ENCODE peak calls at places on chromosomes 6 and 20, in four cellular contexts. S is A549, C is GM12878, I is K562. W is an unnamed sample.

GRCh38 chr20:64112691-64113443 is 5.5 kb upstream of the NPBWR2 start:
- DNase-seq in C (no peak), I (no peak), S (no peak), W (peak; percentile 16)

GRCh38 chr6:132247381-132248159 is 153.7 kb downstream of the MOXD1 start:
- DNase-seq in S (no peak), C (no peak), I (no peak), W (no peak)

GRCh38 chr20:4929686-4930397 is 71.5 kb downstream of the SLC23A2 start:
- DNase-seq in C (no peak), I (no peak), S (no peak), W (no peak)

GRCh38 chr6:66068907-66069306 is 361.9 kb upstream of the EYS start:
- DNase-seq in S (no peak), C (no peak), I (no peak), W (no peak)

GRCh38 chr6:63764318-63764916 is 128.8 kb downstream of the PHF3 start:
- DNase-seq in S (peak; percentile 36), C (peak; percentile 5), I (peak; percentile 54), W (no peak)

GRCh38 chr20:7967199-7967844 is 27.1 kb upstream of the HAO1 start:
- DNase-seq in I (no peak), S (no peak), C (no peak), W (no peak)

GRCh38 chr6:156989159-156989806 is 212.1 kb downstream of the ARID1B start:
- DNase-seq in C (no peak), S (no peak), I (no peak), W (no peak)

GRCh38 chr6:130602151-130602770 is 224.9 kb upstream of the SMLR1 start:
- DNase-seq in S (peak; percentile 30), C (no peak), I (no peak), W (no peak)

GRCh38 chr6:107488174-107488874 is 1.6 kb upstream of the SOBP start:
- DNase-seq in S (no peak), C (no peak), I (no peak), W (peak; percentile 41)

GRCh38 chr6:22575190-22575589 is 5.8 kb downstream of the HDGFL1 start:
- DNase-seq in S (no peak), C (no peak), I (no peak), W (no peak)

GRCh38 chr6:132215805-132216204 is 185.5 kb downstream of the MOXD1 start:
- DNase-seq in S (no peak), I (no peak), C (no peak), W (no peak)

GRCh38 chr6:133748628-133749027 is 140.3 kb upstream of the TCF21 start:
- DNase-seq in C (no peak), I (no peak), S (no peak), W (no peak)

GRCh38 chr6:52049252-52050050 is 38.0 kb downstream of the PKHD1 start:
- DNase-seq in S (peak; percentile 21), I (peak; percentile 48), C (peak; percentile 11), W (peak; percentile 36)

GRCh38 chr6:49097116-49097515 is 365.9 kb downstream of the MMUT start:
- DNase-seq in I (no peak), C (no peak), S (no peak), W (no peak)
- TF ChIP-seq SMC3 in I (no peak), C (no peak), S (no peak), W (no peak)

DNA sequence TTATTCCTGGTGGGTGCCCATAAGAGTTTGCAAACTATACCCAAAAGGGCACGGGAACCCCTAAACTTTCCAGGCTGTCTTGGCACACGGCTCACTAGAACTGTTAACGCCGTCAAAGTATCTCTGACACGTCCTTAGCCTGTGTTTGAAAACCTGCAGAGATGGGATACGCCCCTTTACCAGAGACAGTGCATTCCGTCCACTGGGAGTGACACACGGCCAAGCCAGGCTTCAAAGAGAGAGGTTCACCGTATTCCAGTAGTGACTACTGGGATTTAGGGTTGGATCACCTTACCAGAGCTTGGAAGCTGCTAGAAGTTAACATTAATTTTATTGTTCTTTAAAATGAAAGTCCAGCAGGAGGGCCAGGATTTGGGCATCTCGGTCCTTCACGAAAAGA is 94.9 kb downstream of the THBS2 start:
- DNase-seq in I (no peak), S (no peak), C (no peak), W (no peak)
- TF ChIP-seq RCOR1 in I (no peak), S (no peak), C (no peak), W (no peak)

GRCh38 chr6:32853541-32854375 is at the start of the genes PSMB9 and TAP1:
- DNase-seq in C (peak; percentile 89), I (peak; percentile 94), S (peak; percentile 90), W (peak; percentile 87)
- TF ChIP-seq REST in C (peak; percentile 76), I (peak; percentile 92), S (peak; percentile 58), W (peak; percentile 90)

GRCh38 chr6:78835817-78836216 is 31.5 kb upstream of the IRAK1BP1 start:
- DNase-seq in C (no peak), I (no peak), S (peak; percentile 1), W (no peak)
- TF ChIP-seq SMC3 in C (no peak), I (no peak), S (no peak), W (no peak)

DNA sequence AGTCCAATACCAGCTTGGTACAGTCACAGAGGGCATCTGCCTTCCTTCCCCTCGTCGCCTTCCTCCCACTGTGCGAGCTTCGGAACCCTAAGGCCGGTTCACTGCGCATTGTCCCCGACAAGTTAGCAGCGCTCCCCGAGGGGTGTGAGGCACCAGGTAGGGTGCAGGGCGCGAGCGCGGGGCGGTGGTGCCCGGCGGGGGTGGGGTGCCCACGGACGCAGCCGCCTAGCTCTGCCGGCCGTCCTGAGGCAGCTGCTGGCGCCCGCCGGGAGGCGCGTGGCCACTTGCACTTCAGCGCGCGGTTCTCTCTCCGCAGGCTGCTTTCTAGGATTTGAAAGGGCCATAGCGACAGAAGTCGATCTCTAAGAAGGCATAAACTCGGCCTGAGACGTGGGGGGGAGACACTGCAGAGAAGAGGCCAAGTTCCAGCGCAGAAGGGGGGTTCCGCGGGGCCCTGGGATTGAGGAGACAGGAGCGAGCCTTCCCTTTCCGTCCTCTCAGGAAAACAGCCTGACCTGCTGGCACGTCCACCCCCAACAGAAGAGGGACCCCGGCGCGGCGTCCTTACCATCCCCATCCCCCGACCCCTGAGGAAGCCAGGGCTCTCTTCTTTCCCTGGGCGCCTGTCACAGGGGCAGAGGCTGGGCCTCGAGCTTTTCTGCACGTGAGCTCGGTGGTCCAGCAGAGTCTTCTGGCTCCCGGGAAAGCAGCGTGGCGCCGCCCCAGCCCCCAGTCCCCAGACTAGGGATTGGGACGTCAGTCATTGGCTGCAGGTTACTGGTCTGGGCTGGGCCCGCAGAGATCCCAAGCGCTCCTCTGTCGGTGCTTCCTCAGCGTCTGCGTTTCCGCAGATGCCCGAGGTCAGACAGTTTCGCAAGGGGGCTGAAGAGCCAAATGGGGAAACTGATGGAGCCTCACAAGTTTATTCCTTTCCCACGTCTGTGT is 15.6 kb upstream of the PRDM13 start:
- DNase-seq in I (no peak), C (no peak), S (no peak), W (peak; percentile 48)
- TF ChIP-seq RCOR1 in I (no peak), C (no peak), S (no peak), W (no peak)

DNA sequence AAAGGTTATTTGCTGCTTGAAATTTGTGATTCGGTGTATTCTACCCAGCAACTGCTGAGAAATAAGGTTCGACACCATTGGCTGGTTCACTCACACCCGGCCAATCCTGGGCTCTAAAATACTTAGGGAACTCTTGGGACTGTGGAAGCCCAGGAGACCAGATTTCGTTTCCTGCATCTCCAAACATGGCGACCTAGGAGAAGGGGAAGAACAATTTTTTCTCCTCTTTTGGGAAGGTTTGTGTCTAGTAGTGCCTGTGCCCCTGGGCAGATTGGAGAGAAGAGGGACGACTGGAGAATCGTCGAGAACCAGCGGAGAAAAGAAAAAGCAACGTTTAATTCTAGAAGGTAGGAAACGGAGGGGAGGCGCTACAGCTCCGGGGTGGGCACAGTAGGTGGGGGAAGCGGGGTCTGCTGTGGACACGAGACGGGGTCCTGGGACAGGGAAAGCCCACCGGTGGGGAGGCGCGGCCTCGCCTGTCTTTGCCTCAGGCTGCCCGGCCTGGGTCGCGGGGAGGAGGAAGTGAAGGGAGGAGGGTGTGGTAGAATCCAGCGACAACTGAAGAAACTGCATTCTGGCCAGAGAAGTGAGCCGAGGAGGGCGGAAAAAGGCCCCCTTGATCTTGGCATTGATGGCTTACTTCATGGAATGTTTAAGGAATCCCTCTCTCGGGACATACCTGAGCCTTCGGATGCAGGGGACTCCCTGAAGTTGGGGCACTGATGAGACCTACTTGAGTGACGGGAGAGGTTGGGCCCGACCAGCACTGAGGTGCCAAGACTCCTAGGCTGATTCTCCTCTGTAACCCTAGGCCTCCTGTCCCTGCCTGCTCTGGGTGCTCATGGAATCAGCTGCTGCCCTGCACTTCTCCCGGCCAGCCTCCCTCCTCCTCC is at the start of gene BTN2A1:
- DNase-seq in I (peak; percentile 94), C (peak; percentile 70), S (peak; percentile 87), W (peak; percentile 87)
- TF ChIP-seq REST in I (no peak), C (no peak), S (no peak), W (no peak)

W was measured in SK-N-SH.